ENCODE peak calls at places on chromosomes 16 and 17, in six cellular contexts. Z is IMR-90, P is H1, O is neuronal stem cell, B is mesendoderm, N is trophoblast cell. W is an unnamed sample.

GRCh38 chr17:38605852-38606645 is at the start of gene SRCIN1:
- DNase-seq in Z (peak; percentile 2), P (no peak), O (peak; percentile 72), B (peak; percentile 75), N (peak; percentile 23), W (no peak)

GRCh38 chr17:40362696-40363479 is 1.6 kb downstream of the GJD3 start:
- DNase-seq in Z (peak; percentile 70), P (no peak), O (peak; percentile 76), B (peak; percentile 91), N (peak; percentile 86), W (peak; percentile 77)

GRCh38 chr17:53470626-53471025 is 352.1 kb upstream of the KIF2B start:
- DNase-seq in Z (no peak), P (no peak), O (no peak), B (no peak), N (no peak), W (peak; percentile 48)

GRCh38 chr16:24540575-24541240 is 1.3 kb downstream of the RBBP6 start:
- DNase-seq in Z (peak; percentile 19), P (no peak), O (no peak), B (peak; percentile 58), N (peak; percentile 40), W (peak; percentile 48)

GRCh38 chr17:352421-353212 is at the start of gene RPH3AL:
- DNase-seq in Z (no peak), P (no peak), O (peak; percentile 48), B (peak; percentile 72), N (no peak), W (peak; percentile 83)

GRCh38 chr16:81505011-81505660 is 60.5 kb downstream of the CMIP start:
- DNase-seq in Z (no peak), P (no peak), O (no peak), B (peak; percentile 51), N (no peak), W (no peak)

GRCh38 chr16:14071576-14072271 is 605 bp downstream of the MRTFB start:
- DNase-seq in Z (no peak), P (no peak), O (peak; percentile 9), B (no peak), N (peak; percentile 53), W (peak; percentile 41)

GRCh38 chr17:8839410-8839935 is 28.0 kb downstream of the PIK3R6 start:
- DNase-seq in Z (no peak), P (no peak), O (no peak), B (no peak), N (no peak), W (no peak)

GRCh38 chr17:17347234-17347955 is 44.2 kb downstream of the NT5M start:
- DNase-seq in Z (no peak), P (no peak), O (no peak), B (no peak), N (no peak), W (no peak)

GRCh38 chr16:72736074-72736473 is 311.9 kb downstream of the ZFHX3 start:
- DNase-seq in Z (no peak), P (no peak), O (no peak), B (no peak), N (no peak), W (no peak)

GRCh38 chr16:67013823-67014640 is 14.9 kb upstream of the CBFB start:
- DNase-seq in Z (peak; percentile 46), P (no peak), O (peak; percentile 44), B (peak; percentile 70), N (peak; percentile 58), W (peak; percentile 77)

GRCh38 chr16:78210305-78210704 is 110.9 kb downstream of the WWOX start:
- DNase-seq in Z (peak; percentile 29), P (no peak), O (no peak), B (peak; percentile 62), N (peak; percentile 81), W (peak; percentile 72)

GRCh38 chr17:19578545-19578944 is 44.9 kb downstream of the SLC47A1 start:
- DNase-seq in Z (no peak), P (no peak), O (no peak), B (no peak), N (no peak), W (no peak)

GRCh38 chr17:27520571-27521185 is 64.4 kb downstream of the KSR1 start:
- DNase-seq in Z (no peak), P (no peak), O (no peak), B (no peak), N (no peak), W (no peak)

GRCh38 chr17:78340183-78340955 is 19.5 kb downstream of the SOCS3 start:
- DNase-seq in Z (no peak), P (no peak), O (no peak), B (no peak), N (peak; percentile 94), W (no peak)

GRCh38 chr16:63981639-63982038 is 1140.2 kb downstream of the CDH11 start:
- DNase-seq in Z (no peak), P (no peak), O (peak; percentile 79), B (no peak), N (no peak), W (peak; percentile 28)

GRCh38 chr16:48824271-48824670 is 214.3 kb upstream of the N4BP1 start:
- DNase-seq in Z (no peak), P (no peak), O (no peak), B (no peak), N (peak; percentile 85), W (no peak)

GRCh38 chr16:87186440-87186839 is 130.8 kb downstream of the C16orf95 start:
- DNase-seq in Z (no peak), P (no peak), O (no peak), B (no peak), N (no peak), W (no peak)

GRCh38 chr17:5135726-5136579 is 20.1 kb downstream of the USP6 start:
- DNase-seq in Z (no peak), P (no peak), O (no peak), B (no peak), N (no peak), W (no peak)

GRCh38 chr17:1562178-1562643 is 381 bp downstream of the PITPNA start:
- DNase-seq in Z (no peak), P (no peak), O (no peak), B (no peak), N (peak; percentile 42), W (peak; percentile 54)

GRCh38 chr16:49015189-49015540 is 266.5 kb downstream of the CBLN1 start:
- DNase-seq in Z (no peak), P (no peak), O (no peak), B (no peak), N (no peak), W (no peak)

DNA sequence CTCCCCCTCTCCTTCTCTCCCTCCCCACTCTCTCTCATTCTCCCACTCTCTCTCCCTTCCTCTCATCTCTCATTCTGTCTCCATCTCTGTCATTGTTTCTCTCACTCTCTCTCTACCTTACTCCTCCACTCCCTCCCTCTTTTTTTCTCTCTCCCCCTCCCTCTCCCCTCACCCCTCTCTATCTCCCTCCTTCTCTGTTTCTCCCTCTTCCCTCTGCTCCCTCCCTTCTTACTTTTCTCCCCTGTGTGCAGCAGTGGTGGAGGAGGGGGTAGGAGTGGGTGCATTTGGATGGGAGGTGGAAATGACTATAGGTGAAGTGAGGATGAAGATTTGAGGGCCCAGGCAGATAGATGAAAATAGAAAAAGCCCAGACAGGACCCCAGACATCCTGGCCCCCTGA is 70.9 kb downstream of the HLF start:
- DNase-seq in Z (no peak), P (no peak), O (no peak), B (no peak), N (no peak), W (no peak)
- H4K8ac ChIP-seq in Z (no peak overlapping the region), P (no peak overlapping the region), O (no peak overlapping the region), B (no peak overlapping the region), N (no peak overlapping the region), W (no peak overlapping the region)

GRCh38 chr16:89110641-89111040 is 17.0 kb downstream of the ACSF3 start:
- DNase-seq in Z (no peak), P (no peak), O (no peak), B (no peak), N (no peak), W (no peak)

GRCh38 chr16:89113152-89113547 is 19.5 kb downstream of the ACSF3 start:
- DNase-seq in Z (no peak), P (no peak), O (no peak), B (no peak), N (no peak), W (no peak)

GRCh38 chr16:89112377-89113151 is 18.9 kb downstream of the ACSF3 start:
- DNase-seq in Z (no peak), P (no peak), O (no peak), B (no peak), N (no peak), W (no peak)

GRCh38 chr16:89113661-89114060 is 20.0 kb downstream of the ACSF3 start:
- DNase-seq in Z (no peak), P (no peak), O (no peak), B (no peak), N (no peak), W (no peak)

DNA sequence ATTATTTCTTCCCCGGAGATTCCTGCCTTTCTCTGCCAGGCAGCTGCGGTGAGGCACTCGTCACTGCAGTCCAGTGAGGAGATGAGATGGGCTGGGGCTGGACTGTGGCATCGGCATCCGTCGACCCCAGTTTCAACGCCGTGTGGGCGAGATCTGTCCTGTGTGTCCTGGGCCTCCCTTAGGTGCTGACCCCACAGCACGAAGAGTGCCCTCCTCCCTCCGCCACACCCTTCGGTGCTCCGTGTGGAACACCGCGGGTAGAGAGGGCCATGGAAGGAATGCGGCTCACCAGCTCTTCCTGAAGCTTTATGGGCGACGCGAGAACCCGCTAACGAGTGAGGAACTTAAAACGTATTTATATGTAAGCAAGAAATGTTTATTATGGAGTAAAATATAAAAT is 17.6 kb downstream of the ACSF3 start:
- DNase-seq in Z (no peak), P (no peak), O (no peak), B (no peak), N (no peak), W (no peak)
- H3K36me3 ChIP-seq in Z (peaks cover 51% of the 10 kb centered on the region), P (peaks cover 14% of the 10 kb centered on the region), O (peaks cover 35% of the 10 kb centered on the region), B (peaks cover 2% of the 10 kb centered on the region), N (peaks cover 49% of the 10 kb centered on the region), W (peaks cover 82% of the 10 kb centered on the region)

DNA sequence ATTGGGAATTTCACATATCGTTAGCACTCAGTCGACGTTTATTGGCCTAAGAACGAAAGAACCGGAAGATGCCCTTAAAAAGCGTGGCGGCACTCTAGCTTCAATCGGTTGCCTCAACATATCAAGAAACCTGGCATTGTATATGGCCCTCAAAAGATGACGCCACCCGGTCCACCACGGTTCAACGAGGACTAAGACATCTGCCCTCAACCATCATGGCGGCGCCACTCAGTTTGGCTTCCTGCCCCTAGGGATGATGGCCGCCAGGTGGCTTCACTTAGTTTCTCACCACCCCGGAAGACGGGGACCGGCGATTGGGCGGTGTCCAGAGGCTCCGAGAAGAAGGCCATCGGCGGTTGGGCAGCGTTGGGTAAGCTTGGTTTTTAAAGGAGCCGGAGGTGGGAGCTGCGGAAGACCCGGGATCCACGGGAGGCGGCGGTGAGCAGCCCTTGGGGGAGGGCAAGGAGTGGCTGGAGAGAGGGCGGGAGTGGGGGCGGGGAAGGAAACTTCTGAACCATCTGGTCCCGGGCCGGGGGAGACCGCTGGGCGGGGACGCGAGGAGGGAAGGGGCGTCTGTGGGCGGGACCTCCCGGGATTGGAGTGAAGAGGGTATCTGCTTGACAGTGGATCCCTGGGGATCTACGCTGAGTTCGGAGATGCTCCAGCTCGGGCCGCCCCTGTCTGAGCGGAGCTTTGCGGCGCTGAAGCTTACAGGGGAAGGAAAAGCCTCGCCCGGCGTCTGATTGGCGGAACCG is at the start of gene PRR14:
- DNase-seq in Z (peak; percentile 99), P (peak; percentile 99), O (peak; percentile 97), B (peak; percentile 100), N (peak; percentile 100), W (peak; percentile 99)
- H4K8ac ChIP-seq in Z (peak within 1 kb of the TSS; percentile 92), P (peak within 1 kb of the TSS; percentile 93), O (peak within 1 kb of the TSS; percentile 53), B (peak within 1 kb of the TSS; percentile 57), N (peak within 1 kb of the TSS; percentile 99), W (peak within 1 kb of the TSS; percentile 100)

GRCh38 chr16:68826652-68827051 is 16.7 kb upstream of the TANGO6 start:
- DNase-seq in Z (no peak), P (no peak), O (no peak), B (no peak), N (peak; percentile 26), W (no peak)

GRCh38 chr16:68823401-68823800 is 19.9 kb upstream of the TANGO6 start:
- DNase-seq in Z (peak; percentile 89), P (no peak), O (no peak), B (peak; percentile 94), N (peak; percentile 94), W (peak; percentile 71)

GRCh38 chr16:68825427-68825826 is 17.9 kb upstream of the TANGO6 start:
- DNase-seq in Z (no peak), P (no peak), O (no peak), B (peak; percentile 15), N (no peak), W (no peak)
- H3K36me3 ChIP-seq in Z (no peaks in the 10 kb centered on the region), P (peaks cover 90% of the 10 kb centered on the region), O (no peaks in the 10 kb centered on the region), B (peaks cover 6% of the 10 kb centered on the region), N (peaks cover 52% of the 10 kb centered on the region), W (no peaks in the 10 kb centered on the region)

W was measured in mesenchymal stem cell.